ENCODE peak calls at places on chromosomes 13 and 19, in five cellular contexts. D is foreskin fibroblast, S is kidney epithelial cell, W is psoas muscle, Z is glutamatergic neuron. I is an unnamed sample.

GRCh38 chr13:105773887-105774538 is 761.4 kb downstream of the EFNB2 start:
- DNase-seq in D (no peak), S (peak), W (no peak), Z (no peak), I (no peak)

GRCh38 chr19:1252221-1252817 is 3.9 kb downstream of the MIDN start:
- DNase-seq in W (peak), S (no peak), D (peak), Z (no peak), I (no peak)

GRCh38 chr19:51083181-51083580 is 494 bp upstream of the KLK14 start:
- DNase-seq in Z (no peak), D (no peak), W (no peak), S (no peak), I (no peak)

GRCh38 chr19:16814526-16815100 is 14.6 kb upstream of the SIN3B start:
- DNase-seq in D (no peak), W (no peak), Z (no peak), S (no peak), I (no peak)

GRCh38 chr13:92566767-92567166 is 659.8 kb upstream of the GPC6 start:
- DNase-seq in S (no peak), D (no peak), W (no peak), Z (no peak), I (no peak)

GRCh38 chr19:46630806-46631205 is 5.2 kb downstream of the GNG8 start:
- DNase-seq in Z (no peak), D (no peak), S (no peak), W (no peak), I (no peak)

GRCh38 chr13:20873348-20873747 is 29.2 kb downstream of the XPO4 start:
- DNase-seq in Z (no peak), D (peak), W (no peak), S (no peak), I (no peak)

GRCh38 chr19:29267701-29268100 is 54.8 kb upstream of the UQCRFS1 start:
- DNase-seq in D (no peak), Z (no peak), S (no peak), W (no peak), I (no peak)

GRCh38 chr13:45781553-45782326 is 69.8 kb downstream of the SIAH3 start:
- DNase-seq in D (no peak), Z (no peak), W (peak), S (no peak), I (no peak)

GRCh38 chr13:97188207-97188606 is 33.9 kb upstream of the MBNL2 start:
- DNase-seq in S (no peak), D (no peak), Z (no peak), W (no peak), I (no peak)

GRCh38 chr19:46133101-46133627 is 8.7 kb upstream of the IGFL3 start:
- DNase-seq in Z (no peak), W (no peak), D (peak), S (peak), I (peak)

GRCh38 chr19:40348961-40349507 is 539 bp downstream of the PLD3 start:
- DNase-seq in W (no peak), Z (no peak), S (no peak), D (peak), I (no peak)

GRCh38 chr13:23987331-23987730 is 90.0 kb upstream of the C1QTNF9B start:
- DNase-seq in D (peak), W (no peak), Z (no peak), S (no peak), I (no peak)

GRCh38 chr19:48746738-48747575 is at the start of gene IZUMO1:
- DNase-seq in D (peak), S (peak), Z (peak), W (peak), I (peak)

GRCh38 chr19:10478903-10479384 is 24.2 kb downstream of the KEAP1 start:
- DNase-seq in D (peak), S (no peak), Z (peak), W (peak), I (peak)
- TF ChIP-seq CTCF in D (peak), S (peak), Z (peak), W (peak), I (peak)

GRCh38 chr19:14097532-14098151 is 7.1 kb upstream of the SAMD1 start:
- DNase-seq in Z (no peak), W (no peak), S (no peak), D (no peak), I (no peak)
- TF ChIP-seq CTCF in Z (no peak), W (peak), S (peak), D (no peak), I (no peak)

DNA sequence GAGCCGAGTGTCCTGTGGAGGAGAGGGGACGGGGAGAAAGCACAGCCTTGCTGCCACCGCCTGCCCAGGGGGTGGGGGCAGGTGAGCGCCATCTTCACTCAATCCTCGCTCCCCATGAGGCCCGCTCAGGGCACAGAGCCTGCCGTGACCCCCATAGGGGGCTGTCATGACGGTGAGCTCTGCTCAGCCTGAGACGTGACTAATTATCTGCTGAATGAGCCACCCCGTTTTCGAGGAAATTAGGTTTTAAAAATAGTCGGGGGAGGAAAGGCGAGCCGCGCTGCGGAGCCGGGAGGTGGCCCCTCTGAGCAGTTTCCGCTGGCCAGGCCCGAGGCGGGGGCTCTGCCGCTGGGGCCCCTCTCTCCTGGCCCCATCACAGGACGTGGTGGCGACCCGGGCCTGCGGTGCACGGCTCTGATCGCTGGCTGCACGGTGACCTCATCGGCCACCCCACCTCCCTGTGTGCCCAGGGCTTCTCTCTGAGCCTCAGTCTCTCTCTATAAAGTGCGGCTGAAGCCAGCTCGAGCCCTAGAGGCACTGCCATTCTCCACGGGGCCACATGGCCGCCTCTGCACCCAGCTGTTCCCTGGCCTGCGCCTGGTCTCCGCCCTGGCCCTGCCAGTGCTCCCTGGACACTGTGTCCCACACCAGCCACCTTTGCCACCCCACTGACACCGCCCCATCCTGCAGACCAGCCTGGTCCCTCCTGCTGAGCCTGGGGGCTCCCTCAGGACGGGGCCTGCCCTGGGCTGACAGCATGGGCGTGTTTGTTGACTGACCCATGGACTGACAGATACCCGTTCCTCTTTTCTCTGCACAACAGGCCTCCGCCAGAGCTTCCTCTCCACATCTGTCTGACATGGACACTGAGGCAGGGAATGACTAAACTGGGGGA is 28.3 kb downstream of the PIP5K1C start:
- DNase-seq in S (no peak), Z (no peak), D (no peak), W (no peak), I (peak)
- TF ChIP-seq CTCF in S (no peak), Z (no peak), D (no peak), W (no peak), I (no peak)

DNA sequence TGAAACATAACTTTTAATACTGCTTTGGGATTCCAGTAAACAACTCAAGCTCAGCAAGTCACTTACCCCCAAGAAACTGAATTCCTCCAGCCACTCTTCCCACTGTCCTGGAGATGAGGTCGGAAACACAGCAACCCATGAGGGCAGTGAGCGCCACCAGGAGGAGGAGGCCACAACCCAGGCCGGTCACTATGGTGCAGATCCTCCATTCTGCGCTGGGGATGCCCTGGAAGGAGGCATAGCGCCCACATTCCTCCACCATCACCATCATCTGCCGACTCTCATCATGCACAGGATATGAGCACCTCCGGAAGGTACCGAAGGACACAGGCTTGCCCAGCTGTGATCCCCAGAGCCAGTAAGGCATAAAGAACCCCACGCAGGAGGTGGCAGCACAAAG is 2.2 kb downstream of the LHFPL6 start:
- DNase-seq in Z (no peak), W (no peak), S (no peak), D (peak), I (peak)
- TF ChIP-seq CTCF in Z (no peak), W (no peak), S (no peak), D (peak), I (no peak)

GRCh38 chr19:32718286-32718685 is 1.3 kb upstream of the TDRD12 start:
- DNase-seq in Z (no peak), W (no peak), D (no peak), S (no peak), I (no peak)

GRCh38 chr19:32720936-32721250 is 1.3 kb downstream of the TDRD12 start:
- DNase-seq in W (no peak), S (no peak), D (no peak), Z (no peak), I (no peak)

GRCh38 chr19:32720216-32720935 is 809 bp downstream of the TDRD12 start:
- DNase-seq in Z (no peak), W (no peak), D (no peak), S (no peak), I (no peak)

GRCh38 chr19:32717496-32717895 is 2.1 kb upstream of the TDRD12 start:
- DNase-seq in S (no peak), W (no peak), Z (no peak), D (no peak), I (no peak)

GRCh38 chr19:32719611-32720059 is at the start of gene TDRD12:
- DNase-seq in D (no peak), S (no peak), Z (no peak), W (no peak), I (no peak)
- TF ChIP-seq CTCF in D (no peak), S (no peak), Z (no peak), W (no peak), I (no peak)

GRCh38 chr19:6769006-6769637 is 1.9 kb upstream of the SH2D3A start:
- DNase-seq in W (no peak), S (no peak), D (no peak), Z (no peak), I (no peak)
- TF ChIP-seq CTCF in W (peak), S (peak), D (no peak), Z (peak), I (peak)

GRCh38 chr13:67100723-67101122 is 129.4 kb downstream of the PCDH9 start:
- DNase-seq in D (no peak), Z (no peak), S (peak), W (no peak), I (no peak)
- TF ChIP-seq CTCF in D (no peak), Z (no peak), S (no peak), W (no peak), I (no peak)

DNA sequence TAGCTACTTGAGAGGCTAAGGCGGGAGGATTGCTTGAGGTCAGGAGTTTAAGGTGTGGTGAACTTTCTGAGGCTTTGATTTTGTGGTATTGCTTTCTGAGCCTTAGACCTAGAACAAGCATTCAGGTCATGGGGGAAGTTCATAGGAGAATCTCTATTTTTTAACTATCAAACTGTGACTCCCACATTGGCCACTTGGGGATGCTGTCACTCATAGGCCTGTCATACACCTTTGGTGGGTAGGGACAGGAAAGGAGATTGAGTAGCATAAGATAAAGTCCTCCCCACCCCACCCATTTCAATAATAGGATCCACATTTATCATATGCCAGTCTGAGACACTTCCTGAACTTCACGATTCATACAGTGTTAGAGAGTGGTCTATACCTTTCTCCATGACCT is 41.9 kb upstream of the PSG2 start:
- DNase-seq in Z (no peak), S (no peak), D (no peak), W (no peak), I (no peak)
- TF ChIP-seq CTCF in Z (no peak), S (no peak), D (no peak), W (no peak), I (no peak)

DNA sequence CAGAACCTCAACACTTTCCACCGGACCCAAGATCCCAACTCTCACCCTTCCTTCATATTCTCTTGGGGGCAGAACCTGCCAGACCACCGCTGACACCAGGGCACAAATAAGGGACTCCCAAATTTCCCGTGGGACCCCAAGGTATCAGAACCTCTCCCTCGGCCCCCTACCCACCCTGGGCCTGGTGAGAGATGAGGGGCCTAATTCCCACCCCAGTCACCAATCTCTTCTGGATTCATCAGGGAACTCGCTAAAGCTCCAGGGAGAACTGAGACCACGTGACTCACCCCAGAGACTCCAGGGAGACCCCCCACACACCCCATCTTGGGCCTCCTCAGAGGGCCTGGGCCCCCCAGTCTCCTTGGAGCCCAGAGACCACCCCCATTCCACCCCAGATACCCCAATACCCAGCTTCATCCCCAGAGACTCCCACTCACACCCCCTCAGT is 1.8 kb downstream of the LMNB2 start:
- DNase-seq in D (no peak), S (no peak), Z (no peak), W (no peak), I (no peak)
- TF ChIP-seq CTCF in D (no peak), S (no peak), Z (no peak), W (no peak), I (no peak)

I was measured in nephron progenitor cell.